ENCODE peak calls at places on chromosomes 3 and 15, in nine cellular contexts. T is stimulated activated CD4-positive, alpha-beta T cell treated with anti-CD3 and anti-CD28 coated beads, Interleukin-15, amount 100 ng/mL, for 24 hours; P is epithelial cell of esophagus; R is lower leg skin; Z is GDM1; Y is psoas muscle; X is NCI-H774; W is EL; F is hepatic stellate cell. C is an unnamed sample.

GRCh38 chr3:4994823-4995499 is 15.7 kb downstream of the BHLHE40 start:
- DNase-seq in T (no peak), P (peak), R (peak), Z (no peak), Y (peak), X (no peak), W (peak), F (peak), C (no peak)

GRCh38 chr3:55728461-55729100 is 241.5 kb upstream of the WNT5A start:
- DNase-seq in T (no peak), P (no peak), R (no peak), Z (no peak), Y (no peak), X (no peak), W (no peak), F (no peak), C (no peak)

GRCh38 chr3:153291052-153291689 is 129.1 kb downstream of the RAP2B start:
- DNase-seq in T (no peak), P (peak), R (no peak), Z (no peak), Y (no peak), X (no peak), W (peak), F (no peak), C (no peak)

GRCh38 chr3:26712211-26713026 is 89.8 kb downstream of the LRRC3B start:
- DNase-seq in T (no peak), P (peak), R (no peak), Z (no peak), Y (no peak), X (peak), W (peak), F (peak), C (no peak)

GRCh38 chr15:83323296-83323711 is 38.8 kb upstream of the BNC1 start:
- DNase-seq in T (no peak), P (peak), R (no peak), Z (no peak), Y (no peak), X (no peak), W (peak), F (no peak), C (no peak)

GRCh38 chr3:134030382-134030753 is 643 bp upstream of the SLCO2A1 start:
- DNase-seq in T (no peak), P (no peak), R (no peak), Z (no peak), Y (no peak), X (no peak), W (no peak), F (no peak), C (no peak)

GRCh38 chr15:76625267-76625666 is 279.9 kb downstream of the SCAPER start:
- DNase-seq in T (no peak), P (no peak), R (no peak), Z (no peak), Y (no peak), X (no peak), W (no peak), F (no peak), C (no peak)

GRCh38 chr15:65940618-65940909 is 71.3 kb downstream of the RAB11A start:
- DNase-seq in T (no peak), P (peak), R (no peak), Z (no peak), Y (no peak), X (no peak), W (peak), F (no peak), C (no peak)

GRCh38 chr3:17201538-17201937 is 316.8 kb downstream of the PLCL2 start:
- DNase-seq in T (no peak), P (no peak), R (no peak), Z (no peak), Y (no peak), X (no peak), W (no peak), F (no peak), C (no peak)

GRCh38 chr15:58146734-58147133 is 8.6 kb downstream of the AQP9 start:
- DNase-seq in T (no peak), P (peak), R (peak), Z (no peak), Y (no peak), X (peak), W (no peak), F (no peak), C (peak)

GRCh38 chr3:185595520-185595919 is 9.4 kb downstream of the SENP2 start:
- DNase-seq in T (no peak), P (no peak), R (no peak), Z (no peak), Y (no peak), X (no peak), W (no peak), F (no peak), C (peak)

GRCh38 chr3:46090161-46090591 is 62.9 kb upstream of the XCR1 start:
- DNase-seq in T (peak), P (peak), R (no peak), Z (no peak), Y (no peak), X (no peak), W (no peak), F (no peak), C (peak)

GRCh38 chr3:49841126-49841525 is 15.2 kb downstream of the TRAIP start:
- DNase-seq in T (peak), P (peak), R (no peak), Z (peak), Y (no peak), X (no peak), W (peak), F (no peak), C (no peak)

GRCh38 chr3:135055449-135055848 is 260.4 kb downstream of the EPHB1 start:
- DNase-seq in T (no peak), P (no peak), R (no peak), Z (no peak), Y (no peak), X (no peak), W (no peak), F (no peak), C (no peak)

GRCh38 chr15:61205427-61205826 is 23.7 kb downstream of the RORA start:
- DNase-seq in T (no peak), P (no peak), R (no peak), Z (no peak), Y (no peak), X (no peak), W (no peak), F (no peak), C (no peak)

GRCh38 chr3:13890377-13891016 is 10.6 kb upstream of the WNT7A start:
- DNase-seq in T (peak), P (peak), R (no peak), Z (peak), Y (no peak), X (no peak), W (no peak), F (no peak), C (no peak)

GRCh38 chr15:78327442-78327841 is 12.7 kb upstream of the CRABP1 start:
- DNase-seq in T (no peak), P (no peak), R (peak), Z (no peak), Y (no peak), X (no peak), W (no peak), F (no peak), C (no peak)

GRCh38 chr3:106688463-106688862 is 688.8 kb upstream of the CCDC54 start:
- DNase-seq in T (no peak), P (peak), R (peak), Z (no peak), Y (no peak), X (peak), W (peak), F (peak), C (no peak)

C was measured in SIG-M5.